ENCODE peak calls at places on chromosomes 2 and 18, in nine cellular contexts. L is Karpas-422, T is GM23248, B is neural progenitor cell, Z is hepatocyte, N is HCT116, X is H1, C is neuronal stem cell, M is osteoblast. R is an unnamed sample.

GRCh38 chr18:57771183-57771582 is 31.9 kb downstream of the ATP8B1 start:
- DNase-seq in B (no peak), C (no peak), X (no peak), T (no peak), L (no peak), N (no peak), Z (peak; percentile 32), M (no peak), R (no peak)

GRCh38 chr2:39632871-39633270 is 32.8 kb upstream of the TMEM178A start:
- DNase-seq in T (peak; percentile 86), M (peak; percentile 93), N (no peak), Z (no peak), L (no peak), C (no peak), X (no peak), B (peak; percentile 3), R (no peak)

GRCh38 chr2:201520201-201520600 is 68.7 kb downstream of the STRADB start:
- DNase-seq in Z (no peak), B (no peak), L (no peak), T (no peak), N (no peak), X (no peak), C (no peak), M (no peak), R (no peak)

GRCh38 chr18:59665057-59666007 is 31.9 kb downstream of the CCBE1 start:
- DNase-seq in T (peak; percentile 14), X (no peak), Z (no peak), N (no peak), C (no peak), B (no peak), M (no peak), L (no peak), R (no peak)

GRCh38 chr2:193963472-193964119 is 1693.4 kb upstream of the SLC39A10 start:
- DNase-seq in M (peak; percentile 13), T (peak; percentile 62), N (peak; percentile 36), Z (peak; percentile 56), X (no peak), B (peak; percentile 48), C (no peak), L (peak; percentile 43), R (peak; percentile 13)

GRCh38 chr2:19217203-19217602 is 141.2 kb downstream of the OSR1 start:
- DNase-seq in B (no peak), T (no peak), M (no peak), N (no peak), C (no peak), X (no peak), Z (no peak), L (no peak), R (no peak)

GRCh38 chr2:163467206-163467605 is 268.6 kb downstream of the FIGN start:
- DNase-seq in T (no peak), M (no peak), B (no peak), L (no peak), N (no peak), X (no peak), Z (no peak), C (no peak), R (no peak)

GRCh38 chr2:854460-854859 is 96.2 kb upstream of the SNTG2 start:
- DNase-seq in L (peak; percentile 90), X (no peak), T (peak; percentile 44), C (peak; percentile 11), N (peak; percentile 36), Z (peak; percentile 61), M (no peak), B (peak; percentile 43), R (peak; percentile 37)

GRCh38 chr2:173171924-173172643 is 96.4 kb downstream of the MAP3K20 start:
- DNase-seq in C (no peak), X (no peak), M (no peak), B (no peak), T (no peak), Z (no peak), N (no peak), L (no peak), R (no peak)

GRCh38 chr2:72142743-72143440 is 4.8 kb downstream of the CYP26B1 start:
- DNase-seq in C (peak; percentile 50), Z (peak; percentile 86), B (peak; percentile 85), T (peak; percentile 67), M (peak; percentile 91), X (no peak), L (no peak), N (no peak), R (no peak)
- H3K4me3 ChIP-seq in C (peak overlapping the region; percentile 8), Z (peak overlapping the region; percentile 38), B (peak overlapping the region; percentile 61), T (peak overlapping the region; percentile 47), M (no peak overlapping the region), X (no peak overlapping the region), L (no peak overlapping the region), N (no peak overlapping the region), R (no peak overlapping the region)

GRCh38 chr2:215238485-215239098 is 73.3 kb upstream of the ATIC start:
- DNase-seq in L (no peak), Z (no peak), C (no peak), X (no peak), N (no peak), M (no peak), T (peak; percentile 16), B (no peak), R (no peak)
- H2AFZ ChIP-seq in L (no peak overlapping the region), Z (no peak overlapping the region), C (no peak overlapping the region), X (no peak overlapping the region), N (no peak overlapping the region), M (no peak overlapping the region), T (no peak overlapping the region), B (no peak overlapping the region), R (no peak overlapping the region)

GRCh38 chr2:74497777-74498499 is 1.5 kb downstream of the LBX2 start:
- DNase-seq in L (no peak), N (no peak), T (peak; percentile 56), M (peak; percentile 71), X (no peak), B (peak; percentile 57), C (no peak), Z (no peak), R (no peak)
- H3K4me1 ChIP-seq in L (peaks cover 19% of the 10 kb centered on the region), N (peaks cover 22% of the 10 kb centered on the region), T (peaks cover 10% of the 10 kb centered on the region), M (peaks cover 19% of the 10 kb centered on the region), X (peaks cover 18% of the 10 kb centered on the region), B (peaks cover 31% of the 10 kb centered on the region), C (peaks cover 16% of the 10 kb centered on the region), Z (peaks cover 39% of the 10 kb centered on the region), R (peaks cover 9% of the 10 kb centered on the region)

DNA sequence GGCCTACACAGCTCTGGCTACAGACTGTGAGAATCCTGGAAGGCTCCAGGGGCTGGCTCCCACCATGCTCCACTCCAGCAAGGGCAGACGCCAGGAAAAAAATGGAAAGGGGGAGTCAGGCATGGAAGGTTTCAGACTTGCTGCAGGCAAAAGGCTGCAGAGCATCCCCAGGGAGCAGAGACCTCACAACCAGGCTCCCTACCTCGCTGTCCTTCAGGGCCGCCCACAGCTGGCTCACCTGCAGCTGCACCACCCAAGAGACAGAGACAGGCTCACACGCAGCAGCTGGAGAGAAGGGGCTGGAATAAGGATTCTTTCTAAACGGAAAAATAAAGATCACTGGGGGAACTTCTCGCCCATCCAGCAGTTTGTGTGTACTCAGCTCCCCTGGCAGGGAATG is 34.7 kb downstream of the BCL2 start:
- DNase-seq in C (no peak), T (no peak), N (no peak), X (no peak), L (peak; percentile 78), B (no peak), Z (no peak), M (no peak), R (no peak)
- H3K4me3 ChIP-seq in C (no peak overlapping the region), T (no peak overlapping the region), N (no peak overlapping the region), X (no peak overlapping the region), L (peak overlapping the region; percentile 55), B (no peak overlapping the region), Z (no peak overlapping the region), M (no peak overlapping the region), R (no peak overlapping the region)

GRCh38 chr2:17879913-17880274 is 1.4 kb downstream of the KCNS3 start:
- DNase-seq in Z (peak; percentile 10), B (no peak), X (no peak), C (no peak), L (no peak), N (no peak), T (no peak), M (no peak), R (no peak)

GRCh38 chr2:17876590-17876989 is 1.9 kb upstream of the KCNS3 start:
- DNase-seq in X (no peak), B (no peak), Z (no peak), L (no peak), M (peak; percentile 55), N (no peak), T (no peak), C (no peak), R (no peak)

GRCh38 chr2:17879137-17879912 is 858 bp downstream of the KCNS3 start:
- DNase-seq in B (peak; percentile 93), X (peak; percentile 62), Z (peak; percentile 81), L (no peak), T (peak; percentile 85), N (peak; percentile 73), C (peak; percentile 80), M (peak; percentile 96), R (no peak)

GRCh38 chr2:17877811-17878221 is 651 bp upstream of the KCNS3 start:
- DNase-seq in N (no peak), T (peak; percentile 45), C (peak; percentile 26), L (peak; percentile 81), B (peak; percentile 60), X (no peak), M (peak; percentile 90), Z (peak; percentile 32), R (peak; percentile 27)

DNA sequence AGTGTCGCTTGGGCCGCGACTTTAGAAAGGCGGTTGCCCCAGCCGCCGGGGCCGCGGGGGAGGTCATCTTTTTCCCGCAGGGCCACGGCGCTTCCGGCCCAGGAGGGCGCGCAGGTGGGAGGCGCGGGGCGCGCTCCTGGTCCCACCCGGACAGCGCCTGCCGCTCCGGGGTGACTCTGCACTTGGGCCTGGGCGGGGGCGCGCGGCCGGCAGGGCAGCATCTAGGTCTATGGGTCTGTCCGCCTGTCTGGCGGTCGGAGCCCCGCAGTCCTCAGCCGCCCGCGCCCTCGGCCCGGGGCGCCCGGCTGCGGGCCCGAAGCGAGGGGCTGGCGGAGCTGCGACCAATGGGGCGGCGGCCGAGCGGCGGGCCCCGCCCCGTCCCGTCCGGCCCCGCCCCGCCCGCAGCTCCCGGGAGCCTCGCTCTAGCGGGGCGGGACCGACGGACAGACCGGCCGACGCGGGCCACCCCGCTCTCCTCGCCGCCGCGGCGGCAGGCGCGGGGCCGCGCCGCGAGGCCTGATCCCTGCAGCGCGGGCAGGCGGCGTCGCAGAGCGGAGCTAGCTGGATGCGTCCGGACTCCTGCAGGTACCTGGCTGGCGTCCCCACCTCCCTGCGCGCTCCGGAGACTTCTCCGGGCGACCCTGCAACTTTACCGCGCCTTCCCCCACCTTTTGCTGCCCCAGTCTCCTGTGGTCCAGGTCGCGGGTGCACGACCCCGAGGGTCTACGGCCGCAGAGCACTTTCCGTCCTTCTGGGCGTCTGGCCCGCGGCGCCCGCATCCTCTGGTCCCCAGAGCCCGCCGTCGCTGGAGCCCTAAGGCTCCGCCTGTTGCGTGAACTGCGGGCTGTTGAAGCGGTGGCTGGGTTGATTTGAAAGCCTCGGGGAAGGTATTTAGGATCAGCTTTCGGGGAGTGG is at the start of gene KCNS3:
- DNase-seq in M (peak; percentile 92), Z (peak; percentile 68), X (no peak), T (peak; percentile 78), L (peak; percentile 76), B (peak; percentile 88), C (peak; percentile 50), N (no peak), R (peak; percentile 19)
- H2AFZ ChIP-seq in M (peak within 1 kb of the TSS; percentile 74), Z (peak within 1 kb of the TSS; percentile 90), X (peak within 1 kb of the TSS; percentile 92), T (peak within 1 kb of the TSS; percentile 95), L (peak within 1 kb of the TSS; percentile 96), B (peak within 1 kb of the TSS; percentile 97), C (peak within 1 kb of the TSS; percentile 87), N (peak within 1 kb of the TSS; percentile 98), R (peak within 1 kb of the TSS; percentile 86)

R was measured in OCI-LY7.